ENCODE peak calls at places on chromosomes 1 and 21, in five cellular contexts. N is fibroblast of the aortic adventitia, U is progenitor cell of endocrine pancreas, I is astrocyte, O is H9. G is an unnamed sample.

GRCh38 chr1:150551784-150552691 is 2.8 kb downstream of the ADAMTSL4 start:
- DNase-seq in N (peak; percentile 94), U (no peak), I (peak; percentile 81), O (peak; percentile 46), G (peak; percentile 46)

GRCh38 chr1:201941420-201942128 is 4.8 kb downstream of the LMOD1 start:
- DNase-seq in N (no peak), U (peak; percentile 34), I (no peak), O (peak; percentile 95), G (peak; percentile 96)

GRCh38 chr1:47824297-47824696 is 172.9 kb downstream of the TRABD2B start:
- DNase-seq in N (no peak), U (no peak), I (no peak), O (no peak), G (no peak)

GRCh38 chr21:35635261-35635660 is 425.1 kb downstream of the SETD4 start:
- DNase-seq in N (peak; percentile 88), U (no peak), I (peak; percentile 88), O (no peak), G (no peak)

GRCh38 chr1:33826711-33827110 is 37.2 kb upstream of the HMGB4 start:
- DNase-seq in N (no peak), U (no peak), I (no peak), O (no peak), G (no peak)

GRCh38 chr1:201361652-201362504 is 15.6 kb downstream of the TNNT2 start:
- DNase-seq in N (peak; percentile 51), U (peak; percentile 48), I (no peak), O (peak; percentile 86), G (peak; percentile 79)

GRCh38 chr1:8396912-8397406 is 79.0 kb downstream of the SLC45A1 start:
- DNase-seq in N (peak; percentile 96), U (no peak), I (peak; percentile 100), O (no peak), G (no peak)

GRCh38 chr1:26191739-26192138 is 1.3 kb downstream of the CATSPER4 start:
- DNase-seq in N (no peak), U (no peak), I (no peak), O (no peak), G (no peak)

GRCh38 chr1:29677028-29678024 is 441.0 kb downstream of the PTPRU start:
- DNase-seq in N (no peak), U (peak; percentile 6), I (no peak), O (peak; percentile 6), G (no peak)

GRCh38 chr1:31753623-31754349 is 10.4 kb downstream of the ADGRB2 start:
- DNase-seq in N (peak; percentile 57), U (no peak), I (no peak), O (no peak), G (no peak)

GRCh38 chr1:206904423-206905142 is 7.3 kb downstream of the IL24 start:
- DNase-seq in N (no peak), U (no peak), I (no peak), O (no peak), G (no peak)

GRCh38 chr1:23558140-23558871 is 995 bp downstream of the ID3 start:
- DNase-seq in N (peak; percentile 63), U (peak; percentile 25), I (no peak), O (peak; percentile 52), G (peak; percentile 45)

GRCh38 chr1:34690269-34690668 is 64.6 kb upstream of the GJB5 start:
- DNase-seq in N (no peak), U (no peak), I (no peak), O (no peak), G (no peak)

GRCh38 chr1:50516056-50516455 is 92.8 kb upstream of the DMRTA2 start:
- DNase-seq in N (no peak), U (no peak), I (no peak), O (no peak), G (no peak)

GRCh38 chr1:26938004-26938658 is 16.6 kb downstream of the NUDC start:
- DNase-seq in N (no peak), U (no peak), I (no peak), O (no peak), G (no peak)

GRCh38 chr1:162861101-162861500 is at the start of gene CCDC190:
- DNase-seq in N (peak; percentile 77), U (no peak), I (peak; percentile 49), O (peak; percentile 31), G (no peak)

GRCh38 chr1:25035523-25036116 is 105.5 kb upstream of the RUNX3 start:
- DNase-seq in N (no peak), U (no peak), I (no peak), O (no peak), G (no peak)

GRCh38 chr1:22680736-22681135 is 27.7 kb downstream of the C1QB start:
- DNase-seq in N (no peak), U (no peak), I (no peak), O (no peak), G (no peak)

GRCh38 chr1:1959840-1960479 is 40.9 kb upstream of the TMEM52 start:
- DNase-seq in N (peak; percentile 67), U (peak; percentile 80), I (peak; percentile 37), O (peak; percentile 95), G (peak; percentile 91)

GRCh38 chr1:221697924-221698425 is 43.9 kb downstream of the DUSP10 start:
- DNase-seq in N (peak; percentile 95), U (no peak), I (no peak), O (no peak), G (no peak)

GRCh38 chr1:93659805-93660479 is 21.7 kb downstream of the BCAR3 start:
- DNase-seq in N (peak; percentile 66), U (no peak), I (no peak), O (no peak), G (no peak)

GRCh38 chr1:221716713-221717490 is 25.0 kb downstream of the DUSP10 start:
- DNase-seq in N (no peak), U (no peak), I (no peak), O (no peak), G (no peak)

GRCh38 chr1:10228528-10228927 is 18.2 kb downstream of the KIF1B start:
- DNase-seq in N (peak; percentile 29), U (no peak), I (peak; percentile 40), O (no peak), G (no peak)

GRCh38 chr1:228407118-228408040 is 744 bp upstream of the TRIM11 start:
- DNase-seq in N (no peak), U (no peak), I (no peak), O (peak; percentile 26), G (peak; percentile 60)

GRCh38 chr1:32881871-32882850 is 4.1 kb upstream of the HPCA start:
- DNase-seq in N (no peak), U (no peak), I (no peak), O (no peak), G (no peak)

GRCh38 chr1:8862528-8862927 is 16.0 kb downstream of the ENO1 start:
- DNase-seq in N (no peak), U (peak; percentile 44), I (no peak), O (peak; percentile 75), G (peak; percentile 71)

GRCh38 chr1:119637719-119638118 is 10.3 kb downstream of the ZNF697 start:
- DNase-seq in N (no peak), U (no peak), I (no peak), O (no peak), G (no peak)

GRCh38 chr1:29632436-29633270 is 396.3 kb downstream of the PTPRU start:
- DNase-seq in N (no peak), U (no peak), I (no peak), O (peak; percentile 20), G (no peak)

DNA sequence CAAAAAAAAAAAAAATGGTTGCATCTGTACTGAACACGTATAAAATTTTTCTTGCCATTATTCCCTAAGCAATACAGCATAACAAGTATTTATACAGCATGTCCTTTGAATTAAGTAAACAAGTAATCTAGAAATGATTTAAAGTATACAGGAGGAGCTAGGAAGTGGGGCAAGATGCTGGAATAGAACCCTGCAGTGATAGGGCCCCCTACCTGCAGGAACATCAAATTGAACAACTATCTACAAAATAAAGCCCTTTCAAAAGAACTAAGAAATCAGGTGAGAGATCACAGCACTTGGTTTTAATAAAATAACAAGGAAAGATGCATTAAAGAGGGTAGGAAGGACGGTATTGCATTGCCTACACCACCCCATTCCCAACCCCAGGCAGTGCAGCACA is 10.9 kb downstream of the TSHB start:
- DNase-seq in N (no peak), U (no peak), I (no peak), O (no peak), G (no peak)
- TF ChIP-seq CTCF in N (no peak), U (peak; percentile 16), I (no peak), O (peak; percentile 53), G (peak; percentile 28)

DNA sequence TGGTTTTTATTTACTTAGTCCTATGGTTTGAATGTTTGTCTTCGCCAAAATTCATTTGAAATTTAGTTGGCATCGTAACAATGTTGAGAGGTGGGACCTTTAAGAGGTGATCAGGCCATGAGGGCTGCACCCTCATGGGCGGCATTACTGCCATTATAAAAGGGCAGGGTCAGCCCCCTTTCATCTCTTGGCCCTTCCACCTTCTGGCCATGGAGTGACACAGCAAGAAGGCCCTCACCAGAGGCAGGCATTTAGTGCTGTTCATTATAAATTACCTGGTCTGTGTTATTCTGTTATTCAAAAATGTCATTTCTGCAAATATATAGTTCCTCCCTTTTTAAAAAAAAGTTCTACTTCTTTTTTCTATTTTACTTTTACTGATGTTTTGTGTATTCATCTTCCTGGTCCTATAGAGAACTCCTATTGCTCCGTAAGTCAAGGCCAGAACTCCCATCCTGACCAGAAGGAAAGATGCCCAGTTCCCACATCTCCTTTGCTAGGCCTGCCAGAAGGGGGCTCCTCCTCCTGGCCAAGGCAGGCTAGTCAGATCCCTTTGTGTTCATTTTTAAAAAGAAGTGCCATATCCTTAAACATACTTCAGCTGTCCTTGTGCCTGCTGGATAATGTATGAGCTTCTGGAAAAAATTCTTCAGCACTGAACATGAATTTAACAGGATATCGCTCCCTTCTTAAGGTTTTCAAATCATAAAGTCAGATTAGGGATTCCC is 10.0 kb upstream of the LBR start:
- DNase-seq in N (peak; percentile 49), U (no peak), I (no peak), O (peak; percentile 58), G (peak; percentile 53)
- TF ChIP-seq CTCF in N (peak; percentile 64), U (peak; percentile 41), I (peak; percentile 33), O (peak; percentile 65), G (peak; percentile 55)

DNA sequence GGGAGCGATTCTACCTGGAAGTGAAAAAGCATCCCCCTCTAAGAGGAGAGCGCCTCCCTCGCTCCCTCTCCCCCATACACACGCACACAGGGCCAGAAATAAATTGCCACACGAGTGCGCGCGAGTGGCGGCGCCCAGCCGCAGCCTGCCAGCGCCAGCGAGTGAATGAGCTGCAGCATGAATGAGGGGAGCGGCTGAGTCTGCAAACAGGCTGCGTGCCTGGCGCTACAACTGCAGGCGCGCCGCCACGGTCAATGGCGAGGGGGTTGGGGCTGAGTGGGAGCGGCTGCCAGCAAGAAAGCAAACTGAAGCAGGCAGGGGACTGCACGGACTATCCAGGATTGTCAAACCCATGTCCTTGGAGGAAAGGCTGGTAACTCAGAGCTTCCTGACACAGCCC is 2.2 kb downstream of the CAMK1G start:
- DNase-seq in N (peak; percentile 53), U (peak; percentile 51), I (no peak), O (peak; percentile 47), G (peak; percentile 65)
- TF ChIP-seq CTCF in N (peak; percentile 11), U (no peak), I (no peak), O (no peak), G (no peak)

GRCh38 chr1:154866257-154866994 is 3.7 kb downstream of the KCNN3 start:
- DNase-seq in N (no peak), U (no peak), I (peak; percentile 29), O (no peak), G (no peak)

GRCh38 chr1:154869351-154870116 is 547 bp downstream of the KCNN3 start:
- DNase-seq in N (peak; percentile 53), U (no peak), I (peak; percentile 42), O (no peak), G (peak; percentile 41)

GRCh38 chr1:154865442-154866256 is 4.4 kb downstream of the KCNN3 start:
- DNase-seq in N (no peak), U (no peak), I (no peak), O (no peak), G (no peak)

GRCh38 chr1:154867841-154868610 is 2.1 kb downstream of the KCNN3 start:
- DNase-seq in N (no peak), U (no peak), I (no peak), O (no peak), G (peak; percentile 50)

GRCh38 chr1:154866995-154867795 is 2.9 kb downstream of the KCNN3 start:
- DNase-seq in N (peak; percentile 69), U (no peak), I (peak; percentile 73), O (peak; percentile 53), G (peak; percentile 64)
- TF ChIP-seq CTCF in N (peak; percentile 35), U (no peak), I (no peak), O (no peak), G (no peak)